ENCODE peak calls at places on chromosomes 4 and X, in four cellular contexts. B is HCT116, P is WTC11, L is H1. A is an unnamed sample.

GRCh38 chr4:77859256-77859655 is 3.4 kb upstream of the MRPL1 start:
- DNase-seq in B (no peak), P (no peak), L (no peak), A (no peak)

GRCh38 chrX:67290489-67291220 is 253.2 kb upstream of the AR start:
- DNase-seq in B (no peak), P (no peak), L (no peak), A (no peak)

GRCh38 chr4:3176625-3177229 is 72.2 kb upstream of the MSANTD1 start:
- DNase-seq in B (no peak), P (no peak), L (no peak), A (no peak)

GRCh38 chr4:185710487-185710995 is 101.5 kb downstream of the SORBS2 start:
- DNase-seq in B (no peak), P (no peak), L (no peak), A (no peak)

GRCh38 chrX:100913111-100913510 is 15.6 kb downstream of the XKRX start:
- DNase-seq in B (no peak), P (no peak), L (no peak), A (no peak)

GRCh38 chr4:3851881-3852280 is 85.7 kb downstream of the ADRA2C start:
- DNase-seq in B (no peak), P (no peak), L (no peak), A (no peak)

GRCh38 chr4:12787261-12787660 is 696.9 kb downstream of the RAB28 start:
- DNase-seq in B (no peak), P (no peak), L (no peak), A (no peak)

GRCh38 chr4:81466841-81467671 is 4.7 kb downstream of the RASGEF1B start:
- DNase-seq in B (peak), P (peak), L (no peak), A (peak)

GRCh38 chr4:110091426-110091825 is 107.0 kb downstream of the ELOVL6 start:
- DNase-seq in B (peak), P (no peak), L (no peak), A (no peak)

GRCh38 chr4:128191115-128191897 is 96.3 kb downstream of the PGRMC2 start:
- DNase-seq in B (peak), P (peak), L (peak), A (peak)

GRCh38 chrX:29662101-29662500 is 553.3 kb upstream of the MAGEB2 start:
- DNase-seq in B (no peak), P (no peak), L (no peak), A (no peak)

GRCh38 chrX:11478971-11479370 is 185.8 kb downstream of the AMELX start:
- DNase-seq in B (no peak), P (no peak), L (no peak), A (no peak)

GRCh38 chr4:109998867-109999303 is 86.2 kb downstream of the EGF start:
- DNase-seq in B (peak), P (no peak), L (no peak), A (peak)

GRCh38 chrX:43375146-43375545 is 281.0 kb upstream of the MAOA start:
- DNase-seq in B (no peak), P (no peak), L (no peak), A (no peak)

GRCh38 chr4:79661196-79661595 is 253.2 kb upstream of the GK2 start:
- DNase-seq in B (no peak), P (no peak), L (no peak), A (no peak)

GRCh38 chr4:42618018-42618417 is 38.9 kb downstream of the ATP8A1 start:
- DNase-seq in B (no peak), P (no peak), L (no peak), A (no peak)

GRCh38 chrX:24117288-24117687 is 32.2 kb upstream of the ZFX start:
- DNase-seq in B (no peak), P (no peak), L (no peak), A (no peak)

GRCh38 chr4:182206916-182207315 is 36.3 kb upstream of the TENM3 start:
- DNase-seq in B (no peak), P (no peak), L (no peak), A (no peak)

GRCh38 chrX:98057176-98057575 is 1173.5 kb downstream of the RPA4 start:
- DNase-seq in B (no peak), P (no peak), L (no peak), A (no peak)

GRCh38 chr4:139223682-139224317 is 46.8 kb upstream of the ELF2 start:
- DNase-seq in B (no peak), P (no peak), L (no peak), A (peak)

GRCh38 chrX:617891-618290 is 12.7 kb upstream of the SHOX start:
- DNase-seq in B (no peak), P (no peak), L (no peak), A (no peak)

GRCh38 chrX:20217906-20218305 is 48.8 kb downstream of the RPS6KA3 start:
- DNase-seq in B (no peak), P (no peak), L (no peak), A (no peak)

GRCh38 chrX:20217279-20217678 is 49.4 kb downstream of the RPS6KA3 start:
- DNase-seq in B (peak), P (no peak), L (no peak), A (no peak)

GRCh38 chrX:20215565-20215964 is 51.1 kb downstream of the RPS6KA3 start:
- DNase-seq in B (no peak), P (no peak), L (no peak), A (no peak)

GRCh38 chrX:20211261-20211786 is 55.4 kb downstream of the RPS6KA3 start:
- DNase-seq in B (no peak), P (no peak), L (no peak), A (no peak)

DNA sequence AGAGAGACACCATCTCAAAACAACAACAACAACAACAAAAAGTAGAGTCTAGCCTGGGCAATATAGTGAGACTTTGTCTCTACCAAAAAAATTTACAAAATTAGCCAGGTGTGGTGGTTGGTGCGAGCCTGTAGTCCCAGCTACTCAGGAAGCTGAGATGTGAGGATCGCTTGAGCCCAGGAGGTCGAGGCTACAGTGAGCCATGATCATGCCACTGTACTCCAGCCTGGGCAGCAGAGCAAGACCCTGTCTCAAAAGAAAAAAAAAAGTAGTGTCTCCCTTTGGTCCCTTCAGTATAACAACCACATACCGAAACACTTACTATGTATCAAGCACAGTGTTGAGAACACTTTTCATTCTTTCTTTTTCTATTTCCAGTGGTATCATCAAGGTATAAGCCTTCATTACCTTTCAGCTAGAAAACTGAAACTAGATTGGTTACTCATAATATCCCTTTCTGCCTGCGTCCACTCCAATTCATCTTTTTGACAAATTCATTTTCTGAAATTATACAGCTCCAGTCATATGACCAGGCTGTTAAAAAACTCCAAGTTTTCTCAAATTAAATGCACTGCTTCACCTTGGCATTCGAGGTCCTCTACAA is 54.1 kb downstream of the RPS6KA3 start:
- DNase-seq in B (no peak), P (no peak), L (no peak), A (no peak)
- TF ChIP-seq MAX in B (no peak), P (no peak), L (no peak), A (no peak)

DNA sequence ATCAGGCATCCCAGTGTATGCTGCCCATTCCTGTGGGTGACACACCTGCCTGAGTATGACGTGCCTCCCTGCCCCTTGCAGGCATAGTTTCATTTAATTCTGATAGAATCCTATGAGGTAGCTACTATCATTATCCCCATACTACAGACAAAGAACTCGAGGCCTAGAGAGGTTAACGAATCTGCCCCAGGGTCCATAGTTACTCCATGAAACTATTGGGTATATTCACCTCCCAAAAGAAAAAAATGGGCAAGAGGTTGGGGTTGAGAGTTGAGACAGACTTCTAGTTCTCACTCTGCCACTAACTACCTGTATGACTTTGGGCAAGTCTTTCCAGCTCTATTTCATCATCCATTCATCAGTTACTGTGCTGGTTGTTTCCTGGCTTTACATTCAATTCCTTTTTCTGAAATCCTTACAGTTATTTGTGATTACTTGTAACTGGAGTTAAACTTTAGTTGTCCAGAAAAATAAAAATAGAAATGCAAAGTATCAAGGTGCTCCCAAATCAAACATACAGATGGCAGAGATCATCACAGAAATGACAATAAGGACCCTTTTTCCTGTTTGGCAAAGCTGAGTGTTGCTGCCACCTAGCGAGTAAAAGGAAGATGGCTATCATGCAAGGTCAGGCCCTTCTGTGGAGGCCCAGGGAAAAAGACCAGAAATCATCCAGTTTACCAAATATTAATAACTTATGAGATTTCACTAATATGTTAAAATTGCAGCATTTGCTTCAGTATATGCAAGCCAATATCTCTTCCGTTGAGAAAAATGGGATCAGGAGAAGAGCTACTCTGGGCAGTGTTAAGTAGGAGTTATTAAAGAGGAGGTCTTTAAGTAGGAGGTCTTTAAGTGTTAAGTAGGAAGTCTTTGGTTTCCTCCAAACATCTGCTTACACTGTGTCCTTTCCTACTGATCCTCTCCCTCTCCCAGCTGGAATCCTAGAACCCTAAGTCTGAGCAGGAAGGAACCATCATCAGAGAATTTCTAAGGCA is 17.1 kb upstream of the MAP7D3 start:
- DNase-seq in B (peak), P (peak), L (no peak), A (peak)
- TF ChIP-seq CTCF in B (peak), P (peak), L (peak), A (peak)

GRCh38 chrX:46865281-46865680 is 28.4 kb downstream of the RP2 start:
- DNase-seq in B (no peak), P (no peak), L (no peak), A (peak)

GRCh38 chrX:46863072-46863471 is 26.2 kb downstream of the RP2 start:
- DNase-seq in B (no peak), P (no peak), L (no peak), A (no peak)

GRCh38 chrX:46860536-46860935 is 23.7 kb downstream of the RP2 start:
- DNase-seq in B (no peak), P (no peak), L (no peak), A (no peak)
- TF ChIP-seq MAX in B (no peak), P (no peak), L (no peak), A (no peak)

DNA sequence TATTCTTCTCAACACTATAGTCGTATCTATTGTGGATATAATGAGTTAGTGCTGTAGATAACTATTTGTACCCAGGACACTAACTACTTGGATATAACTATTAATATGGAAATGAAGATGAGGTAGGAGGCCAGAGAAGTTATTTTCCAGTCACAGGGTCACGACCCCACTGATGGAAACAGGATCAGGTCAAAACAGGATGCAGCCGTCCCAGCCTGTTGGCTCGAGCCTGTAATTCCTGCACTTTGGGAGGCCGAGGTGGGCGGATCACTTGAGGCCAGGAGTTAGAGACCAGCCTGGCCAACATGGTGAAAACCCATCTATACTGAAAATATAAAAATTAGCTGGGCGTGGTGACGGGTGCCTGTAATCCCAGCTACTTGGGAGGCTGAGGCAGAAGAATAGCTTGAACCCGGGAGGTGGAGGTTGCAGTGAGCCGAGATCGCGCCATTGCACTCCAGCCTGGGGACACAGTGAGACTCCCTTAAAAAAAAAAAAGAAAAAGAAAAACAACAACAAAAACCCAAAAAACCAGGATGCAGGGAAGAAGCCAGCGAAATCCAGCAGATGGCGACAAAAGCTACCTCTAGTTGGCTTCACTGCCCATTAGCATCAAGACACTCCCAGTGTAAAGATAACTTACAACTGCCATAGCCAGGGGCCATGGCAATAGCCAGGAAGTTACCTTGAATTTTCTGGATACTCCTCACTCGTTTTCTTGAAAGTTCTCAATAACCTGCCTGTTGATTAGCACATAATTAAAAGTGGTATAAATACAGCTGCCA is 37.9 kb upstream of the NKAP start:
- DNase-seq in B (peak), P (peak), L (no peak), A (peak)
- TF ChIP-seq CTCF in B (peak), P (no peak), L (peak), A (peak)

GRCh38 chr4:1778642-1779392 is 14.3 kb upstream of the FGFR3 start:
- DNase-seq in B (no peak), P (no peak), L (no peak), A (no peak)

GRCh38 chr4:1776521-1777161 is 16.5 kb upstream of the FGFR3 start:
- DNase-seq in B (no peak), P (no peak), L (no peak), A (no peak)

GRCh38 chr4:1775731-1776500 is 17.2 kb upstream of the FGFR3 start:
- DNase-seq in B (no peak), P (no peak), L (no peak), A (peak)

GRCh38 chr4:1779588-1780382 is 13.3 kb upstream of the FGFR3 start:
- DNase-seq in B (no peak), P (no peak), L (no peak), A (no peak)

DNA sequence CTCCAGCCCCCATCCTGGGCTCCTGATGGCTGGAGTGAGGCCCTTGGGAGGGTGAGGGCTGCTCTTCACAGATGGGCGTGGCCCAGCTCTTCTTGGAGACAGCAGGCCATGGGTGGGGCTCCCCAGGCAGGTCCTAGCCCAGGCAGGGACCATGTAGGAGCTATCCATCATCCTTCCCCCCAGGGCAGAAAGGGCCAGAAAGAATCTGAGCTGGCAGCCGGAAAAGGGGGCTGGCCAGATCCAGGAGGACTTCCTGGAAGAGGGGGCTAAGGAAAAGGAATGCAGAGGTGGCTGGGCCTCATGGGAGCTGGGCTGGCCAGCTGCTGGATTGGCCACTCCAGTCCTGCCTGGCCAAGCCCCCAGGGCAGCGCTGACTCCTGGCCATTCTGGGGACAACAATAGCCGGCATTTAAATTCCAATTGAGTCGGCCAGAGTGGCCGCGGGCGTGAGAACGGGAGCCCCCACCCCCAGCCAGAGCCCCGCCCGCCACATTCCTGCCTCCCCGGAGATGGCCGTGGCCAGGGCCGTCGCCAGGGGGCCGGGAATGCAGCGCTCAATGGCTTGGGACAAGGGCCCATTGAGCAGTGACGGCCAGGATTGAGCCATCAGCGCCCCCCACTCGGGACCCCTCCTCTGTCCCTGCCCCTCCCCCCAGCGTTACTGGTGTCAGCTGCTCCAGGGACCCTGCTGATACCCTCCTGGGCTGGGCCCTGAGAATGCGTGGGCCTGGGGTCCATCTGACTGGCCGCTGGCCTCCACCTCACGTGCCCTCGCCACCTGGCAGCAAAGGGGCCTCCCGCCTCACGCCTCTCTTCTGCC is 15.1 kb upstream of the FGFR3 start:
- DNase-seq in B (no peak), P (peak), L (peak), A (peak)
- TF ChIP-seq MAX in B (no peak), P (peak), L (peak), A (no peak)

DNA sequence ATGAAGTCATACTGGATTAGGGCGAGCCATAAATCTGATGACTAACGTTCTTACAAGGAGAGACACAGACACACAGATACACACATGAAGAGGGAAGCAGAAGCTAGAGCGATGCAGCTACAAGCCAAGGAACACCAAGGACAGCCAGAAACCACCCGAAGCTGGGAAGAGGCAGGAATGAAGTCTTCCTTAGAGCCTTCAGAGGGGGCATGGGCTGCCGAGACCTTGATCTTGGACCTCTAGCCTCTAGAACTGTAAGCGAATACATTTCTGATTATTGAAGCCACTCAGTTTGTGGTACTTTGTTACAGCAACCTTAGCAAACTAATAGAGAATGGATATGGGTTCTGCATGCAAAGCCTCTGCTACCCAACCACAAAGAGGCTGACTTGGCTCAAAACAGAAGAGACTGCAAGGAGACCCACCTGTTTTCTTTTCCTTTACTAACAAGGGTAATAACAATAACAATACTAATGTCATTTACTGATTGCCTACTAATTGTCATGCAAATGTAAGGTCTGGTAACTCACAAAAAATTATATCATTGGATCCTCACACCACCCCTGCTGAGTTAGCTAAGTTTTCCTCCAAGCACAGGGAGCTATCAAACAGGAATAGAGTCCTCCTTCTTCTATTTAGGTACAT is 10.1 kb upstream of the LDB2 start:
- DNase-seq in B (no peak), P (no peak), L (no peak), A (no peak)
- TF ChIP-seq CTCF in B (no peak), P (no peak), L (no peak), A (no peak)

GRCh38 chr4:54225671-54226398 is 3.3 kb upstream of the PDGFRA start:
- DNase-seq in B (no peak), P (peak), L (no peak), A (no peak)
- TF ChIP-seq MAX in B (no peak), P (no peak), L (no peak), A (no peak)

GRCh38 chrX:155216179-155216939 is at the start of gene VBP1:
- DNase-seq in B (peak), P (peak), L (peak), A (peak)
- TF ChIP-seq CTCF in B (peak), P (no peak), L (peak), A (peak)